ENCODE peak calls at places on chromosomes 4 and X, in ten cellular contexts. One of them, this sample, is unnamed.

GRCh38 chr4:185346975-185347601 is 48.6 kb downstream of the LRP2BP start:
- DNase-seq in body of pancreas: no peak
- DNase-seq in astrocyte of the spinal cord: peak
- DNase-seq in astrocyte: peak
- DNase-seq in astrocyte of the cerebellum: peak
- DNase-seq in endothelial cell: no peak
- DNase-seq in AG09319: no peak
- DNase-seq in left ventricle myocardium inferior: no peak
- DNase-seq in glutamatergic neuron: no peak
- DNase-seq in H9: no peak
- DNase-seq in this sample: no peak

GRCh38 chrX:18677140-18677834 is 5.4 kb upstream of the RS1 start:
- DNase-seq in body of pancreas: no peak
- DNase-seq in astrocyte of the spinal cord: no peak
- DNase-seq in astrocyte: no peak
- DNase-seq in astrocyte of the cerebellum: no peak
- DNase-seq in endothelial cell: no peak
- DNase-seq in AG09319: no peak
- DNase-seq in left ventricle myocardium inferior: no peak
- DNase-seq in glutamatergic neuron: no peak
- DNase-seq in H9: no peak
- DNase-seq in this sample: no peak

GRCh38 chr4:66872696-66873095 is 672.6 kb downstream of the CENPC start:
- DNase-seq in body of pancreas: no peak
- DNase-seq in astrocyte of the spinal cord: no peak
- DNase-seq in astrocyte: no peak
- DNase-seq in astrocyte of the cerebellum: no peak
- DNase-seq in endothelial cell: no peak
- DNase-seq in AG09319: no peak
- DNase-seq in left ventricle myocardium inferior: no peak
- DNase-seq in glutamatergic neuron: no peak
- DNase-seq in H9: no peak
- DNase-seq in this sample: no peak

GRCh38 chr4:30553151-30553550 is 167.0 kb upstream of the PCDH7 start:
- DNase-seq in body of pancreas: no peak
- DNase-seq in astrocyte of the spinal cord: no peak
- DNase-seq in astrocyte: no peak
- DNase-seq in astrocyte of the cerebellum: no peak
- DNase-seq in endothelial cell: no peak
- DNase-seq in AG09319: no peak
- DNase-seq in left ventricle myocardium inferior: no peak
- DNase-seq in glutamatergic neuron: no peak
- DNase-seq in H9: no peak
- DNase-seq in this sample: no peak

GRCh38 chr4:114364857-114365256 is 233.8 kb upstream of the UGT8 start:
- DNase-seq in body of pancreas: no peak
- DNase-seq in astrocyte of the spinal cord: peak
- DNase-seq in astrocyte: peak
- DNase-seq in astrocyte of the cerebellum: no peak
- DNase-seq in endothelial cell: no peak
- DNase-seq in AG09319: no peak
- DNase-seq in left ventricle myocardium inferior: no peak
- DNase-seq in glutamatergic neuron: no peak
- DNase-seq in H9: no peak
- DNase-seq in this sample: no peak

GRCh38 chrX:110569506-110569905 is 210.9 kb downstream of the RTL9 start:
- DNase-seq in body of pancreas: no peak
- DNase-seq in astrocyte of the spinal cord: peak
- DNase-seq in astrocyte: peak
- DNase-seq in astrocyte of the cerebellum: no peak
- DNase-seq in endothelial cell: no peak
- DNase-seq in AG09319: no peak
- DNase-seq in left ventricle myocardium inferior: no peak
- DNase-seq in glutamatergic neuron: no peak
- DNase-seq in H9: no peak
- DNase-seq in this sample: no peak

GRCh38 chr4:3296651-3297050 is 3.8 kb downstream of the RGS12 start:
- DNase-seq in body of pancreas: peak
- DNase-seq in astrocyte of the spinal cord: no peak
- DNase-seq in astrocyte: no peak
- DNase-seq in astrocyte of the cerebellum: no peak
- DNase-seq in endothelial cell: no peak
- DNase-seq in AG09319: no peak
- DNase-seq in left ventricle myocardium inferior: no peak
- DNase-seq in glutamatergic neuron: no peak
- DNase-seq in H9: no peak
- DNase-seq in this sample: no peak

GRCh38 chrX:40700640-40701342 is 34.6 kb downstream of the MED14 start:
- DNase-seq in body of pancreas: no peak
- DNase-seq in astrocyte of the spinal cord: no peak
- DNase-seq in astrocyte: no peak
- DNase-seq in astrocyte of the cerebellum: no peak
- DNase-seq in endothelial cell: no peak
- DNase-seq in AG09319: no peak
- DNase-seq in left ventricle myocardium inferior: no peak
- DNase-seq in glutamatergic neuron: no peak
- DNase-seq in H9: no peak
- DNase-seq in this sample: no peak

GRCh38 chr4:32569844-32570243 is 1849.7 kb downstream of the PCDH7 start:
- DNase-seq in body of pancreas: no peak
- DNase-seq in astrocyte of the spinal cord: no peak
- DNase-seq in astrocyte: no peak
- DNase-seq in astrocyte of the cerebellum: no peak
- DNase-seq in endothelial cell: no peak
- DNase-seq in AG09319: no peak
- DNase-seq in left ventricle myocardium inferior: no peak
- DNase-seq in glutamatergic neuron: no peak
- DNase-seq in H9: no peak
- DNase-seq in this sample: no peak

GRCh38 chr4:105895609-105896460 is 564 bp downstream of the NPNT start:
- DNase-seq in body of pancreas: peak
- DNase-seq in astrocyte of the spinal cord: peak
- DNase-seq in astrocyte: peak
- DNase-seq in astrocyte of the cerebellum: no peak
- DNase-seq in endothelial cell: peak
- DNase-seq in AG09319: no peak
- DNase-seq in left ventricle myocardium inferior: peak
- DNase-seq in glutamatergic neuron: peak
- DNase-seq in H9: peak
- DNase-seq in this sample: peak

GRCh38 chrX:15384304-15384703 is at the start of gene VEGFD:
- DNase-seq in body of pancreas: no peak
- DNase-seq in astrocyte of the spinal cord: no peak
- DNase-seq in astrocyte: peak
- DNase-seq in astrocyte of the cerebellum: no peak
- DNase-seq in endothelial cell: no peak
- DNase-seq in AG09319: peak
- DNase-seq in left ventricle myocardium inferior: no peak
- DNase-seq in glutamatergic neuron: no peak
- DNase-seq in H9: no peak
- DNase-seq in this sample: no peak

DNA sequence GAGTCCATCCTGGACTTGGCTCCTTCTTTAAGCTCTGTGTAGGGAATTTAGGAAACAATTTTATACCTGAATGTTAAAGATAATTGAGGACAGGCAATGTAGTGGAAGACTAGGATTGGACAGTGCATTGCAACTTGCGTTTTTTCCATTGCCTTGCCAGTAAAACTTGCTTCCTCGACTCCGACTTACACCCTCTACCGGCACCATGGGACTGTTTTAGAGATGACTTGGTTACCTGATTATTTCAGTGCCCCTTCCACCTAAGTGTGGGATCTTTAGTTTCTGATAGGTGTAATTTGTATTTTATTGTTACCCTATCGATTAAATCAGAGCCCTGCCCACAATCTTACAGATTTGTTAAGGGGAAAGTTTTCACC is 1.2 kb downstream of the PRPS1 start:
- DNase-seq in body of pancreas: no peak
- DNase-seq in astrocyte of the spinal cord: peak
- DNase-seq in astrocyte: peak
- DNase-seq in astrocyte of the cerebellum: no peak
- DNase-seq in endothelial cell: no peak
- DNase-seq in AG09319: no peak
- DNase-seq in left ventricle myocardium inferior: no peak
- DNase-seq in glutamatergic neuron: no peak
- DNase-seq in H9: no peak
- DNase-seq in this sample: no peak
- TF ChIP-seq CTCF in body of pancreas: no peak
- TF ChIP-seq CTCF in astrocyte of the spinal cord: peak
- TF ChIP-seq CTCF in astrocyte: peak
- TF ChIP-seq CTCF in astrocyte of the cerebellum: peak
- TF ChIP-seq CTCF in endothelial cell: no peak
- TF ChIP-seq CTCF in AG09319: peak
- TF ChIP-seq CTCF in left ventricle myocardium inferior: no peak
- TF ChIP-seq CTCF in glutamatergic neuron: no peak
- TF ChIP-seq CTCF in H9: peak
- TF ChIP-seq CTCF in this sample: peak

GRCh38 chrX:120839506-120839905 is 36.2 kb downstream of the CT47B1 start:
- DNase-seq in body of pancreas: no peak
- DNase-seq in astrocyte of the spinal cord: peak
- DNase-seq in astrocyte: peak
- DNase-seq in astrocyte of the cerebellum: no peak
- DNase-seq in endothelial cell: no peak
- DNase-seq in AG09319: no peak
- DNase-seq in left ventricle myocardium inferior: no peak
- DNase-seq in glutamatergic neuron: no peak
- DNase-seq in H9: no peak
- DNase-seq in this sample: no peak

DNA sequence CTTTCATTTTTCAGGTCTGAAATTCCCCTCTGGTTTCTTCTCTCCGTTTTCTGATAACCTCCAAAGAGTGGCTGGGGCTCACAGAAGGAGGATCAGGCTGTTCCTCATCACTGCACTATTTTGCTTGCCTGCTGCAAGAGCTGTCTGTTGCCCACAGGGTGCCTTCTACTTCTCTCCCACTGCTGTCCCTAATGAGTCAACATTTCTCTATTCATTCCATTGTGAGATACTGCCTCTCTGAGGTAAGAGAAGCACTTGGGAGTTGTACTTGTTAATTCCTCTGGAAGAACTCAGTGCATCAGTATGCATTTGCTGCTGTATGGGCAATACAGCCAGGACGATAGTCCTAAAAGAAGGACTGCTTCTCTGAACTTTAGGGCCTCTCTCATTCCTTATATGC is 34.8 kb downstream of the CT47B1 start:
- DNase-seq in body of pancreas: no peak
- DNase-seq in astrocyte of the spinal cord: peak
- DNase-seq in astrocyte: peak
- DNase-seq in astrocyte of the cerebellum: no peak
- DNase-seq in endothelial cell: no peak
- DNase-seq in AG09319: no peak
- DNase-seq in left ventricle myocardium inferior: no peak
- DNase-seq in glutamatergic neuron: no peak
- DNase-seq in H9: no peak
- DNase-seq in this sample: no peak
- TF ChIP-seq CTCF in body of pancreas: no peak
- TF ChIP-seq CTCF in astrocyte of the spinal cord: no peak
- TF ChIP-seq CTCF in astrocyte: no peak
- TF ChIP-seq CTCF in astrocyte of the cerebellum: no peak
- TF ChIP-seq CTCF in endothelial cell: no peak
- TF ChIP-seq CTCF in AG09319: no peak
- TF ChIP-seq CTCF in left ventricle myocardium inferior: no peak
- TF ChIP-seq CTCF in glutamatergic neuron: no peak
- TF ChIP-seq CTCF in H9: no peak
- TF ChIP-seq CTCF in this sample: no peak

GRCh38 chrX:44945736-44946135 is 72.7 kb downstream of the KDM6A start:
- DNase-seq in body of pancreas: no peak
- DNase-seq in astrocyte of the spinal cord: no peak
- DNase-seq in astrocyte: no peak
- DNase-seq in astrocyte of the cerebellum: no peak
- DNase-seq in endothelial cell: no peak
- DNase-seq in AG09319: no peak
- DNase-seq in left ventricle myocardium inferior: no peak
- DNase-seq in glutamatergic neuron: no peak
- DNase-seq in H9: no peak
- DNase-seq in this sample: no peak

GRCh38 chrX:44946771-44947170 is 73.8 kb downstream of the KDM6A start:
- DNase-seq in body of pancreas: no peak
- DNase-seq in astrocyte of the spinal cord: peak
- DNase-seq in astrocyte: peak
- DNase-seq in astrocyte of the cerebellum: no peak
- DNase-seq in endothelial cell: no peak
- DNase-seq in AG09319: no peak
- DNase-seq in left ventricle myocardium inferior: no peak
- DNase-seq in glutamatergic neuron: no peak
- DNase-seq in H9: no peak
- DNase-seq in this sample: no peak

GRCh38 chrX:44944894-44945293 is 71.9 kb downstream of the KDM6A start:
- DNase-seq in body of pancreas: no peak
- DNase-seq in astrocyte of the spinal cord: no peak
- DNase-seq in astrocyte: no peak
- DNase-seq in astrocyte of the cerebellum: no peak
- DNase-seq in endothelial cell: no peak
- DNase-seq in AG09319: no peak
- DNase-seq in left ventricle myocardium inferior: no peak
- DNase-seq in glutamatergic neuron: no peak
- DNase-seq in H9: no peak
- DNase-seq in this sample: no peak

GRCh38 chrX:44938111-44938510 is 65.1 kb downstream of the KDM6A start:
- DNase-seq in body of pancreas: no peak
- DNase-seq in astrocyte of the spinal cord: no peak
- DNase-seq in astrocyte: no peak
- DNase-seq in astrocyte of the cerebellum: no peak
- DNase-seq in endothelial cell: no peak
- DNase-seq in AG09319: no peak
- DNase-seq in left ventricle myocardium inferior: no peak
- DNase-seq in glutamatergic neuron: no peak
- DNase-seq in H9: no peak
- DNase-seq in this sample: no peak

GRCh38 chrX:44943007-44943406 is 70.0 kb downstream of the KDM6A start:
- DNase-seq in body of pancreas: no peak
- DNase-seq in astrocyte of the spinal cord: no peak
- DNase-seq in astrocyte: no peak
- DNase-seq in astrocyte of the cerebellum: no peak
- DNase-seq in endothelial cell: no peak
- DNase-seq in AG09319: no peak
- DNase-seq in left ventricle myocardium inferior: no peak
- DNase-seq in glutamatergic neuron: no peak
- DNase-seq in H9: no peak
- DNase-seq in this sample: no peak
- TF ChIP-seq CTCF in body of pancreas: no peak
- TF ChIP-seq CTCF in astrocyte of the spinal cord: no peak
- TF ChIP-seq CTCF in astrocyte: no peak
- TF ChIP-seq CTCF in astrocyte of the cerebellum: no peak
- TF ChIP-seq CTCF in endothelial cell: no peak
- TF ChIP-seq CTCF in AG09319: no peak
- TF ChIP-seq CTCF in left ventricle myocardium inferior: no peak
- TF ChIP-seq CTCF in glutamatergic neuron: no peak
- TF ChIP-seq CTCF in H9: no peak
- TF ChIP-seq CTCF in this sample: no peak

GRCh38 chrX:44489515-44489914 is 53.1 kb downstream of the FUNDC1 start:
- DNase-seq in body of pancreas: no peak
- DNase-seq in astrocyte of the spinal cord: no peak
- DNase-seq in astrocyte: no peak
- DNase-seq in astrocyte of the cerebellum: no peak
- DNase-seq in endothelial cell: no peak
- DNase-seq in AG09319: no peak
- DNase-seq in left ventricle myocardium inferior: no peak
- DNase-seq in glutamatergic neuron: no peak
- DNase-seq in H9: no peak
- DNase-seq in this sample: no peak

GRCh38 chrX:44494357-44494756 is 48.3 kb downstream of the FUNDC1 start:
- DNase-seq in body of pancreas: no peak
- DNase-seq in astrocyte of the spinal cord: no peak
- DNase-seq in astrocyte: no peak
- DNase-seq in astrocyte of the cerebellum: no peak
- DNase-seq in endothelial cell: no peak
- DNase-seq in AG09319: no peak
- DNase-seq in left ventricle myocardium inferior: no peak
- DNase-seq in glutamatergic neuron: no peak
- DNase-seq in H9: no peak
- DNase-seq in this sample: no peak

GRCh38 chrX:44495091-44495490 is 47.6 kb downstream of the FUNDC1 start:
- DNase-seq in body of pancreas: no peak
- DNase-seq in astrocyte of the spinal cord: no peak
- DNase-seq in astrocyte: no peak
- DNase-seq in astrocyte of the cerebellum: no peak
- DNase-seq in endothelial cell: no peak
- DNase-seq in AG09319: no peak
- DNase-seq in left ventricle myocardium inferior: no peak
- DNase-seq in glutamatergic neuron: no peak
- DNase-seq in H9: no peak
- DNase-seq in this sample: no peak
- TF ChIP-seq CTCF in body of pancreas: no peak
- TF ChIP-seq CTCF in astrocyte of the spinal cord: no peak
- TF ChIP-seq CTCF in astrocyte: no peak
- TF ChIP-seq CTCF in astrocyte of the cerebellum: no peak
- TF ChIP-seq CTCF in endothelial cell: no peak
- TF ChIP-seq CTCF in AG09319: no peak
- TF ChIP-seq CTCF in left ventricle myocardium inferior: no peak
- TF ChIP-seq CTCF in glutamatergic neuron: no peak
- TF ChIP-seq CTCF in H9: no peak
- TF ChIP-seq CTCF in this sample: no peak

This sample was measured in neural crest cell.